ENCODE peak calls at places on chromosomes 5 and 9, in four cellular contexts. X is IMR-90, J is mesenchymal stem cell, R is neuronal stem cell. C is an unnamed sample.

GRCh38 chr5:137595680-137596079 is 96.6 kb upstream of the SPOCK1 start:
- DNase-seq in X (no peak), J (no peak), R (no peak), C (no peak)

GRCh38 chr9:99966720-99967119 is 60.3 kb downstream of the STX17 start:
- DNase-seq in X (peak), J (peak), R (no peak), C (peak)

GRCh38 chr5:131749138-131749537 is 47.7 kb downstream of the FNIP1 start:
- DNase-seq in X (peak), J (peak), R (no peak), C (no peak)

GRCh38 chr5:111997308-111998159 is 240.5 kb upstream of the NREP start:
- DNase-seq in X (peak), J (peak), R (no peak), C (no peak)

GRCh38 chr9:128098936-128099931 is 28.3 kb downstream of the PTGES2 start:
- DNase-seq in X (no peak), J (no peak), R (no peak), C (peak)

GRCh38 chr5:149857499-149857898 is 87.1 kb downstream of the PDE6A start:
- DNase-seq in X (no peak), J (peak), R (no peak), C (no peak)

GRCh38 chr9:79809931-79810330 is 238.2 kb downstream of the TLE4 start:
- DNase-seq in X (peak), J (peak), R (no peak), C (no peak)

GRCh38 chr9:6382681-6383080 is 30.3 kb upstream of the UHRF2 start:
- DNase-seq in X (peak), J (no peak), R (no peak), C (no peak)

GRCh38 chr5:68232272-68232671 is 16.7 kb downstream of the PIK3R1 start:
- DNase-seq in X (no peak), J (no peak), R (no peak), C (peak)

GRCh38 chr9:120443489-120443888 is 136.5 kb downstream of the CDK5RAP2 start:
- DNase-seq in X (peak), J (peak), R (no peak), C (no peak)

GRCh38 chr5:52784741-52785140 is 3.0 kb upstream of the ITGA1 start:
- DNase-seq in X (peak), J (peak), R (no peak), C (no peak)

GRCh38 chr5:116305899-116306298 is 221.1 kb downstream of the COMMD10 start:
- DNase-seq in X (no peak), J (no peak), R (no peak), C (no peak)

GRCh38 chr9:114503009-114503408 is 2.3 kb downstream of the WHRN start:
- DNase-seq in X (no peak), J (no peak), R (no peak), C (no peak)

GRCh38 chr5:93221-93980 is 1.4 kb downstream of the PLEKHG4B start:
- DNase-seq in X (no peak), J (no peak), R (no peak), C (peak)

GRCh38 chr9:91532325-91532724 is 108.7 kb upstream of the NFIL3 start:
- DNase-seq in X (peak), J (no peak), R (no peak), C (no peak)

GRCh38 chr5:92548351-92548750 is 1032.7 kb downstream of the NR2F1-AS1 start:
- DNase-seq in X (peak), J (peak), R (no peak), C (no peak)

GRCh38 chr5:134833340-134834032 is 12.3 kb upstream of the C5orf24 start:
- DNase-seq in X (peak), J (peak), R (no peak), C (no peak)

GRCh38 chr9:20022410-20022809 is 233.6 kb upstream of the SLC24A2 start:
- DNase-seq in X (peak), J (peak), R (no peak), C (no peak)

GRCh38 chr9:116342941-116343340 is 189.3 kb downstream of the PAPPA start:
- DNase-seq in X (peak), J (no peak), R (no peak), C (no peak)

GRCh38 chr9:93207326-93207814 is 23.4 kb downstream of the WNK2 start:
- DNase-seq in X (peak), J (no peak), R (no peak), C (no peak)

GRCh38 chr5:169546346-169546745 is 37.2 kb upstream of the SPDL1 start:
- DNase-seq in X (no peak), J (no peak), R (no peak), C (no peak)

GRCh38 chr5:53008751-53009150 is 19.6 kb downstream of the ITGA2 start:
- DNase-seq in X (peak), J (peak), R (no peak), C (no peak)

GRCh38 chr9:77507212-77507961 is 140.7 kb downstream of the GNA14 start:
- DNase-seq in X (no peak), J (no peak), R (no peak), C (no peak)

GRCh38 chr5:132394681-132395259 is 25.3 kb downstream of the SLC22A5 start:
- DNase-seq in X (no peak), J (no peak), R (no peak), C (no peak)

GRCh38 chr9:19466268-19466639 is 57.4 kb downstream of the ACER2 start:
- DNase-seq in X (no peak), J (no peak), R (no peak), C (no peak)

GRCh38 chr5:90793183-90793582 is 234.6 kb downstream of the ADGRV1 start:
- DNase-seq in X (no peak), J (no peak), R (no peak), C (no peak)

GRCh38 chr5:62288118-62288517 is 17.9 kb upstream of the KIF2A start:
- DNase-seq in X (no peak), J (no peak), R (no peak), C (no peak)

GRCh38 chr5:61450880-61451279 is 118.8 kb downstream of the ZSWIM6 start:
- DNase-seq in X (peak), J (peak), R (no peak), C (no peak)

GRCh38 chr9:107016383-107016782 is 153.4 kb downstream of the ZNF462 start:
- DNase-seq in X (no peak), J (no peak), R (no peak), C (no peak)

GRCh38 chr5:172881691-172882370 is 47.8 kb downstream of the ERGIC1 start:
- DNase-seq in X (peak), J (peak), R (no peak), C (no peak)

GRCh38 chr5:68419637-68420452 is 204.3 kb downstream of the PIK3R1 start:
- DNase-seq in X (no peak), J (peak), R (no peak), C (no peak)

GRCh38 chr5:160506006-160507004 is 84.7 kb downstream of the PTTG1 start:
- DNase-seq in X (peak), J (no peak), R (no peak), C (peak)

GRCh38 chr5:142821733-142822487 is 51.7 kb downstream of the ARHGAP26 start:
- DNase-seq in X (peak), J (peak), R (no peak), C (no peak)

GRCh38 chr5:106127341-106127781 is 1543.4 kb downstream of the EFNA5 start:
- DNase-seq in X (peak), J (no peak), R (no peak), C (peak)

GRCh38 chr9:121171236-121171635 is 30.4 kb downstream of the RAB14 start:
- DNase-seq in X (no peak), J (no peak), R (no peak), C (no peak)

GRCh38 chr9:37034320-37034937 is 361 bp upstream of the PAX5 start:
- DNase-seq in X (no peak), J (no peak), R (no peak), C (peak)

GRCh38 chr5:71706906-71707305 is 12.2 kb upstream of the CARTPT start:
- DNase-seq in X (no peak), J (no peak), R (no peak), C (no peak)
- H3K18ac ChIP-seq in X (no peak), J (no peak), R (no peak), C (no peak)

GRCh38 chr9:35476596-35476995 is 13.3 kb upstream of the RUSC2 start:
- DNase-seq in X (no peak), J (no peak), R (no peak), C (no peak)
- H3K18ac ChIP-seq in X (no peak), J (no peak), R (no peak), C (no peak)

GRCh38 chr5:42399702-42400101 is 23.5 kb upstream of the GHR start:
- DNase-seq in X (no peak), J (no peak), R (no peak), C (no peak)
- H3K18ac ChIP-seq in X (no peak), J (no peak), R (no peak), C (no peak)

DNA sequence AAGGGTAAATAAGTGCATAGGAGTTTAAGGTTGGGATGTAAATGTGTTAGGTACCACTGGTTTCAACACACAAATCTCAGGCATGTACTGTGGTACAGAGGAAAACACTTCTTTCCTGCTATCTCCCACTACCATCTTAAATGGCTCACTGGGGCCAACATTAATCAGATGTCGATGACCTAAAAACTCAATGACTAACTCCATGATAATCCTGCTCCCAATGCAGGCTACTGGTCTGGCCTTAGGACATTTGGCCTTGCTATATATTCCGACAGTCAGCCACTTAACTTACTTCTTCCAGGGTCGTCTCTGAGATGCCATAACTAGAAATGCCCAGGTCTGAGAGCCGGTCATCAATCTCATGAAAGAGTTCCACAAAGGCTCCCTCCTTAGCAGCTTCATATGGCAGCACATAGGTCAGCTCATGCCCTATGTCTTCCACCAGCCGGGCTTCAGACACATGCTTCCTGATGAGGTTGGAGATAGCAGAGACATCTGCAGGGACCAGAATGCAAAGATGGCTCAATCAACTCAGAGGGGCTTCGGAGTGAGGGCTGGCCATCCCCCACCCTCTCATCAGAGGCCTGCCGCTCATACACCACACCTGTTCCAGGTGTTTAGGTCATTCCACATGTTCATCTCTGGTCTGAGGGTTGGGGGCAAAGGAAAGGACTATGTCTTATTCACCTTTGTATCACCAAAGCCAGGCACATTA is 52.1 kb downstream of the NIPSNAP3B start:
- DNase-seq in X (no peak), J (no peak), R (no peak), C (no peak)
- H3K18ac ChIP-seq in X (no peak), J (no peak), R (no peak), C (no peak)

DNA sequence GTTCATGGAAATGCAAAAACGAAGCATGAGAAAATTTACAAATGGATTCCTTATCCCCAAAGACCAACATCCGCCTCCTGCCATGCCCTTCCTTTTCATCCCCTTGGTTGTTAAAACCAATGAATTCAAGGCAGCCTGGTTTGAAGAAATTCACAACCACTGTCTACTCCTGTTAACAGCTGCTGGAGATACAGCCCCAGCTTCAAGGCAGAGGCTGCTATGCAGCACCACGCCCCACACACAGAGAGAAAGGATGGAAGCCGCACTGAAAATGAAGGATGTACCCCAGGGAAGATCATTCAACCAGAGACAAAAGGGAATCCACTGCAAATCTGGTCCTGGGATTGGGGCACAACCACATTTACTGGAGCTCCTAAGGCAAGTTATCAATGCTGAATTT is 58.7 kb downstream of the DPYSL3 start:
- DNase-seq in X (no peak), J (no peak), R (no peak), C (peak)
- H3K18ac ChIP-seq in X (no peak), J (no peak), R (no peak), C (no peak)

GRCh38 chr5:81233080-81233634 is at the start of gene CKMT2:
- DNase-seq in X (no peak), J (peak), R (peak), C (peak)
- H3K18ac ChIP-seq in X (no peak), J (peak), R (peak), C (peak)

DNA sequence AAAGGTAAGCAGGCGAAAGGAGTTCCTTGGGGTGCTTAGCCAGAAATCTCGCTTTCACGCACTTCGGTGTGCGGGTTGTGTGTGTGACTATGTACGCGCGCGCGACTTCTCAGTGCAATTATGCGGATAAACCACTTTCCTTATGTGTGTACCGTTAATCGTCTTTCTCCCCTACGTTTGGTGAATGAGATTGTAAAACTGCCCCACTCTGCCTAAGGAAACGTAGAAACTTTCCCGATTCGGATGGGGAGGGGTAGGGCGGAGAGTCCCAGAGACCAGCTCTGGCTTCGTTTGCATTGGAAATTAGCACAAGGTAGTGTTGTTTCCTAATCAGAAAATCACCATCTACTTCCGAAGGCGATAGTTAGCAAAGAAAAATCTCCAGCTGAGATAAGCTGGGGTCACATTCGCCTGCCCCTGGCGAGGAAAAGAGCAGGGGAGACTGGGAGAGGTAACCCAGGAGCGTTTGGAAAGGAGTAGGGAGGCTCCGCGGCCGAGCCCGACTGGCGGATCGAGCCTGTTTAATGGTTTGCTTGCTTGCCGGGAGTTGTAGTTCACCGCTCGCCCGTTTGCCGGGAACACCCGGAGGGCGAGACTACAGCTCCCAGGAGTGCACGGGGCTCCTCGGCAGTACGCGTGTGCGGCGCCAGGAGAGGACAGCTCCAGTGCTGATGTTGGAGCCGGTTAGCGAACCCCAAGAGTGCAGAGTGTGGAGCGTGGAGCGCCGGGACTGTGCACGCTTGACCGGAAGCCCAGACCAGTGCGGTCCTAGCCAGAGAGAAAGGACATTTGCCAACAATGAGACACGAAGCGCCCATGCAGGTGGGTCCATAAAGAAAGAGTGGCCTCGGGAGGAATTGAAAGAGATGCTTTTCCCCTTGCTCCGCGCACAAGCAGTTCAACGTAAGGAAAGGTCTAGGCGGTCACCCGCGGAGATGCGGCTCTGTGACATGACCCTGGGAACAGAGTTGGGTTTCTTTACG is at the start of gene RAB3C:
- DNase-seq in X (peak), J (peak), R (peak), C (peak)
- H3K18ac ChIP-seq in X (no peak), J (no peak), R (no peak), C (no peak)

C was measured in mesendoderm.